ENCODE peak calls at places on chromosomes 1 and 21, in ten cellular contexts. B is retina, M is glutamatergic neuron, Z is tibial artery, K is HuH-7.5, N is fibroblast of mammary gland, H is COLO829, D is posterior vena cava, T is body of pancreas, G is M059J. J is an unnamed sample.

GRCh38 chr1:46223472-46223943 is 20.4 kb downstream of the LURAP1 start:
- DNase-seq in B (peak; percentile 81), M (peak; percentile 65), Z (peak; percentile 76), K (peak; percentile 48), N (peak; percentile 90), H (peak; percentile 59), D (peak; percentile 87), T (peak; percentile 79), G (peak; percentile 92), J (peak; percentile 85)

GRCh38 chr1:5885471-5886139 is 106.6 kb downstream of the NPHP4 start:
- DNase-seq in B (no peak), M (peak; percentile 9), Z (no peak), K (no peak), N (no peak), H (no peak), D (no peak), T (no peak), G (no peak), J (peak; percentile 92)

GRCh38 chr1:13548281-13548680 is 34.5 kb upstream of the LRRC38 start:
- DNase-seq in B (no peak), M (no peak), Z (no peak), K (no peak), N (no peak), H (no peak), D (peak; percentile 30), T (no peak), G (no peak), J (no peak)

GRCh38 chr1:33686551-33686950 is 177.3 kb upstream of the HMGB4 start:
- DNase-seq in B (no peak), M (no peak), Z (no peak), K (no peak), N (no peak), H (no peak), D (no peak), T (no peak), G (no peak), J (no peak)

GRCh38 chr1:101683136-101683535 is 313.6 kb downstream of the OLFM3 start:
- DNase-seq in B (no peak), M (no peak), Z (no peak), K (no peak), N (no peak), H (no peak), D (no peak), T (no peak), G (no peak), J (no peak)

GRCh38 chr1:15870421-15870820 is 22.9 kb downstream of the SPEN start:
- DNase-seq in B (no peak), M (no peak), Z (no peak), K (no peak), N (peak; percentile 50), H (no peak), D (no peak), T (no peak), G (no peak), J (no peak)

GRCh38 chr1:156944268-156944667 is 23.8 kb downstream of the LRRC71 start:
- DNase-seq in B (no peak), M (no peak), Z (peak; percentile 10), K (no peak), N (no peak), H (no peak), D (peak; percentile 17), T (no peak), G (no peak), J (no peak)

GRCh38 chr1:201739054-201739453 is 89.9 kb upstream of the IPO9 start:
- DNase-seq in B (no peak), M (no peak), Z (no peak), K (no peak), N (no peak), H (no peak), D (no peak), T (no peak), G (no peak), J (no peak)

GRCh38 chr1:226551299-226551698 is 2.7 kb downstream of the STUM start:
- DNase-seq in B (no peak), M (no peak), Z (peak; percentile 60), K (no peak), N (no peak), H (no peak), D (no peak), T (peak; percentile 47), G (no peak), J (no peak)

GRCh38 chr1:202692959-202693555 is 17.2 kb downstream of the SYT2 start:
- DNase-seq in B (peak; percentile 58), M (peak; percentile 70), Z (peak; percentile 62), K (peak; percentile 68), N (peak; percentile 67), H (peak; percentile 77), D (peak; percentile 84), T (peak; percentile 67), G (peak; percentile 64), J (peak; percentile 84)

GRCh38 chr1:191528275-191528674 is 630.0 kb upstream of the RGS18 start:
- DNase-seq in B (no peak), M (no peak), Z (no peak), K (no peak), N (no peak), H (no peak), D (no peak), T (no peak), G (no peak), J (no peak)

GRCh38 chr1:245291351-245291750 is 136.6 kb downstream of the KIF26B start:
- DNase-seq in B (no peak), M (no peak), Z (no peak), K (no peak), N (no peak), H (no peak), D (no peak), T (no peak), G (no peak), J (no peak)

GRCh38 chr1:84998642-84999280 is 1.8 kb upstream of the MCOLN2 start:
- DNase-seq in B (peak; percentile 40), M (no peak), Z (no peak), K (no peak), N (no peak), H (no peak), D (no peak), T (no peak), G (peak; percentile 34), J (no peak)

GRCh38 chr1:12301518-12302237 is 71.8 kb downstream of the VPS13D start:
- DNase-seq in B (no peak), M (no peak), Z (no peak), K (no peak), N (no peak), H (no peak), D (no peak), T (no peak), G (no peak), J (no peak)

GRCh38 chr1:242412921-242413320 is 111.6 kb downstream of the PLD5 start:
- DNase-seq in B (no peak), M (no peak), Z (no peak), K (no peak), N (no peak), H (no peak), D (no peak), T (no peak), G (no peak), J (no peak)

GRCh38 chr1:206012086-206012859 is 9.1 kb upstream of the RAB7B start:
- DNase-seq in B (no peak), M (no peak), Z (peak; percentile 84), K (no peak), N (no peak), H (no peak), D (peak; percentile 93), T (peak; percentile 43), G (no peak), J (peak; percentile 98)

GRCh38 chr1:223423641-223424233 is 30.5 kb downstream of the CCDC185 start:
- DNase-seq in B (no peak), M (no peak), Z (no peak), K (no peak), N (peak; percentile 56), H (no peak), D (no peak), T (no peak), G (peak; percentile 80), J (no peak)

GRCh38 chr1:202237052-202237451 is 43.5 kb downstream of the LGR6 start:
- DNase-seq in B (no peak), M (peak; percentile 75), Z (peak; percentile 89), K (peak; percentile 79), N (peak; percentile 24), H (peak; percentile 49), D (peak; percentile 56), T (peak; percentile 30), G (peak; percentile 46), J (peak; percentile 90)

GRCh38 chr1:174204697-174205308 is 45.5 kb downstream of the RABGAP1L start:
- DNase-seq in B (no peak), M (no peak), Z (no peak), K (no peak), N (peak; percentile 11), H (no peak), D (no peak), T (no peak), G (peak; percentile 20), J (peak; percentile 87)

GRCh38 chr1:236468625-236469024 is 55.2 kb upstream of the LGALS8 start:
- DNase-seq in B (no peak), M (no peak), Z (no peak), K (no peak), N (no peak), H (no peak), D (no peak), T (no peak), G (no peak), J (no peak)

GRCh38 chr1:223102797-223103533 is 40.1 kb downstream of the TLR5 start:
- DNase-seq in B (peak; percentile 46), M (no peak), Z (peak; percentile 61), K (no peak), N (no peak), H (no peak), D (no peak), T (peak; percentile 90), G (peak; percentile 50), J (no peak)

GRCh38 chr21:42150458-42151085 is 68.4 kb upstream of the ABCG1 start:
- DNase-seq in B (no peak), M (no peak), Z (peak; percentile 53), K (no peak), N (no peak), H (no peak), D (peak; percentile 70), T (no peak), G (no peak), J (no peak)

GRCh38 chr1:194256010-194256409 is 1069.6 kb upstream of the B3GALT2 start:
- DNase-seq in B (no peak), M (no peak), Z (no peak), K (no peak), N (no peak), H (no peak), D (no peak), T (no peak), G (no peak), J (no peak)

GRCh38 chr1:14826172-14826636 is 227.7 kb downstream of the KAZN start:
- DNase-seq in B (no peak), M (no peak), Z (no peak), K (no peak), N (peak; percentile 94), H (peak; percentile 39), D (no peak), T (no peak), G (peak; percentile 82), J (no peak)

GRCh38 chr1:9825101-9826074 is 1.6 kb upstream of the CLSTN1 start:
- DNase-seq in B (peak; percentile 56), M (no peak), Z (peak; percentile 85), K (peak; percentile 60), N (peak; percentile 58), H (peak; percentile 58), D (peak; percentile 81), T (peak; percentile 94), G (peak; percentile 97), J (peak; percentile 54)

GRCh38 chr21:45507888-45508508 is 34.2 kb downstream of the SLC19A1 start:
- DNase-seq in B (no peak), M (peak; percentile 1), Z (peak; percentile 46), K (no peak), N (no peak), H (no peak), D (peak; percentile 30), T (peak; percentile 7), G (no peak), J (no peak)

J was measured in OCI-M1.